ENCODE peak calls at places on chromosomes 7 and 10, in seven cellular contexts. A is RWPE1, O is right lobe of liver, G is adrenal gland, E is nephron progenitor cell, V is foreskin keratinocyte, M is bronchial epithelial cell. X is an unnamed sample.

GRCh38 chr7:158707610-158708009 is 3.0 kb upstream of the NCAPG2 start:
- DNase-seq in A (no peak), O (no peak), G (no peak), E (no peak), V (no peak), M (no peak), X (no peak)

GRCh38 chr10:70592746-70593512 is 9.6 kb downstream of the PRF1 start:
- DNase-seq in A (no peak), O (no peak), G (no peak), E (no peak), V (no peak), M (no peak), X (no peak)

GRCh38 chr10:48523212-48523819 is 81.6 kb downstream of the ARHGAP22 start:
- DNase-seq in A (peak; percentile 25), O (peak; percentile 35), G (peak; percentile 88), E (peak; percentile 50), V (no peak), M (peak; percentile 18), X (no peak)

GRCh38 chr10:49058341-49059255 is 56.7 kb downstream of the VSTM4 start:
- DNase-seq in A (no peak), O (no peak), G (peak; percentile 39), E (no peak), V (no peak), M (no peak), X (no peak)

GRCh38 chr7:135206887-135207738 is 4.2 kb downstream of the WDR91 start:
- DNase-seq in A (no peak), O (no peak), G (no peak), E (no peak), V (no peak), M (no peak), X (peak; percentile 65)

GRCh38 chr7:69434350-69434749 is 163.9 kb upstream of the AUTS2 start:
- DNase-seq in A (no peak), O (no peak), G (no peak), E (no peak), V (no peak), M (no peak), X (no peak)

GRCh38 chr10:95597788-95598187 is 36.6 kb upstream of the SORBS1 start:
- DNase-seq in A (no peak), O (no peak), G (no peak), E (no peak), V (no peak), M (no peak), X (no peak)

GRCh38 chr10:3764626-3765375 is 20.2 kb downstream of the KLF6 start:
- DNase-seq in A (no peak), O (no peak), G (no peak), E (no peak), V (no peak), M (peak; percentile 50), X (no peak)

GRCh38 chr7:131467788-131468187 is 88.6 kb downstream of the PODXL start:
- DNase-seq in A (no peak), O (no peak), G (no peak), E (no peak), V (no peak), M (no peak), X (no peak)

GRCh38 chr10:131027256-131027655 is 284.3 kb downstream of the TCERG1L start:
- DNase-seq in A (no peak), O (no peak), G (no peak), E (no peak), V (no peak), M (no peak), X (no peak)

GRCh38 chr10:71600856-71601255 is 118.7 kb downstream of the C10orf105 start:
- DNase-seq in A (peak; percentile 42), O (no peak), G (peak; percentile 27), E (no peak), V (peak; percentile 37), M (peak; percentile 42), X (no peak)

GRCh38 chr7:27476493-27476892 is 186.2 kb downstream of the HIBADH start:
- DNase-seq in A (no peak), O (no peak), G (no peak), E (no peak), V (no peak), M (no peak), X (no peak)
- TF ChIP-seq CTCF in A (no peak), O (no peak), G (no peak), E (no peak), V (no peak), M (no peak), X (no peak)

DNA sequence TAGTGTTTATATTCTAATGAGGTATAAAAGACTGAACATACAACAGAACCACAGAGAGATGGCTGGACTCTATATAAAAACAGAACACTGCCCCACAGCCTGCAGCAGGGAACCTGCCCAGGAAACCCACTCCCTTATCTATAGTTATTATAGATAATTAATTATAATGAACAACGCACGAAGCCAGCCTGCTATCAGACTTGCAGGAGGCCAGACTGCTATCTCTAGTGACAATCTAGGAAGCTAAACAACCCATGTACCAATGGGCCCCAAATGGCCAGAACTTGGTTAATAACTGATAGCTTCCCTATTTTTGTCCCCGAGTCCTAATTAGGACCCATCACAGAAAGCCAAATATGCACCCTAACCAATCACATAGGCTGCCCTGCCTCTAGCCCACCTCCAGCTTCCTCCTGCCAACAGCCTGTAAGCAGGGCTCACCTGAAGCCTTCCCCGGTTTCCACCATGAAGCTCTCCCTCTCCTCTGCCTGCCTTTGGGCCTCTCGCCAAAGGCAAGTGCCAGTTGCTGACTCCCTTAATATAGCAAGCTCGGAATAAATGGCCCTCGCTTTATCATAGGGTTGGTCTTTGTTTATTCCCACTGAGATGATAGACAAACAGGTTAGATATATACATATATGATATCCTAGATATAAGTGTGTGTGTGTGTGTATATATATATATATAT is 74.5 kb downstream of the SYPL1 start:
- DNase-seq in A (no peak), O (no peak), G (no peak), E (no peak), V (no peak), M (no peak), X (no peak)
- TF ChIP-seq CTCF in A (no peak), O (no peak), G (no peak), E (no peak), V (no peak), M (no peak), X (no peak)

GRCh38 chr10:23081891-23082290 is 13.5 kb upstream of the MSRB2 start:
- DNase-seq in A (no peak), O (no peak), G (no peak), E (no peak), V (no peak), M (no peak), X (no peak)
- TF ChIP-seq CTCF in A (no peak), O (peak; percentile 20), G (no peak), E (no peak), V (peak; percentile 57), M (peak; percentile 12), X (no peak)

GRCh38 chr7:18356195-18356645 is 139.3 kb upstream of the HDAC9 start:
- DNase-seq in A (peak; percentile 32), O (no peak), G (no peak), E (no peak), V (no peak), M (peak; percentile 31), X (peak; percentile 31)
- TF ChIP-seq CTCF in A (peak; percentile 82), O (peak; percentile 65), G (peak; percentile 54), E (peak; percentile 74), V (peak; percentile 61), M (peak; percentile 55), X (peak; percentile 53)

GRCh38 chr10:28674782-28675181 is 2.5 kb upstream of the BAMBI start:
- DNase-seq in A (no peak), O (no peak), G (no peak), E (no peak), V (no peak), M (no peak), X (no peak)

GRCh38 chr10:28676297-28676967 is 889 bp upstream of the BAMBI start:
- DNase-seq in A (no peak), O (no peak), G (peak; percentile 40), E (peak; percentile 54), V (no peak), M (no peak), X (no peak)

GRCh38 chr10:28677889-28678686 is 767 bp downstream of the BAMBI start:
- DNase-seq in A (no peak), O (peak; percentile 48), G (peak; percentile 14), E (peak; percentile 59), V (no peak), M (peak; percentile 22), X (no peak)

GRCh38 chr10:28678687-28679457 is 1.6 kb downstream of the BAMBI start:
- DNase-seq in A (no peak), O (no peak), G (no peak), E (no peak), V (no peak), M (no peak), X (no peak)

GRCh38 chr10:28676968-28677888 is at the start of gene BAMBI:
- DNase-seq in A (peak; percentile 88), O (peak; percentile 95), G (peak; percentile 95), E (peak; percentile 96), V (peak; percentile 60), M (peak; percentile 73), X (peak; percentile 92)
- TF ChIP-seq CTCF in A (peak; percentile 85), O (peak; percentile 54), G (peak; percentile 56), E (peak; percentile 38), V (peak; percentile 87), M (peak; percentile 71), X (peak; percentile 82)

GRCh38 chr7:42886129-42886528 is 25.7 kb downstream of the C7orf25 start:
- DNase-seq in A (no peak), O (no peak), G (no peak), E (no peak), V (no peak), M (peak; percentile 24), X (no peak)
- TF ChIP-seq CTCF in A (peak; percentile 61), O (peak; percentile 41), G (peak; percentile 42), E (peak; percentile 38), V (peak; percentile 68), M (peak; percentile 14), X (peak; percentile 21)

GRCh38 chr10:22545643-22546042 is 168.7 kb downstream of the PIP4K2A start:
- DNase-seq in A (no peak), O (no peak), G (no peak), E (no peak), V (no peak), M (no peak), X (no peak)
- TF ChIP-seq CTCF in A (no peak), O (no peak), G (no peak), E (no peak), V (no peak), M (no peak), X (no peak)

GRCh38 chr7:16644624-16644986 is 949 bp downstream of the ANKMY2 start:
- DNase-seq in A (peak; percentile 30), O (peak; percentile 64), G (peak; percentile 64), E (peak; percentile 53), V (no peak), M (no peak), X (no peak)
- TF ChIP-seq CTCF in A (no peak), O (no peak), G (no peak), E (no peak), V (no peak), M (no peak), X (no peak)